ENCODE peak calls at places on chromosome 2, in seven cellular contexts. I is thoracic aorta, W is suprapubic skin, O is aorta, M is lung, Q is H7, J is cardiac muscle cell. L is an unnamed sample. For H3K27me3, the result is how much of the 10 kb centered on the place peaks cover.

GRCh38 chr2:126857502-126857901 is 41.2 kb upstream of the TEX51 start:
- DNase-seq in I (no peak), W (no peak), O (no peak), M (peak), Q (no peak), J (no peak), L (no peak)

GRCh38 chr2:177264209-177264538 is 353 bp downstream of the NFE2L2 start:
- DNase-seq in I (no peak), W (no peak), O (no peak), M (peak), Q (no peak), J (no peak), L (no peak)

GRCh38 chr2:47008381-47009280 is 93.0 kb upstream of the MCFD2 start:
- DNase-seq in I (peak), W (no peak), O (peak), M (no peak), Q (peak), J (peak), L (peak)

GRCh38 chr2:173523497-173523896 is 168.8 kb downstream of the CDCA7 start:
- DNase-seq in I (no peak), W (no peak), O (no peak), M (no peak), Q (no peak), J (no peak), L (no peak)

GRCh38 chr2:236167297-236168109 is 683 bp downstream of the GBX2 start:
- DNase-seq in I (no peak), W (no peak), O (no peak), M (no peak), Q (peak), J (peak), L (no peak)

GRCh38 chr2:239393941-239394340 is 6.9 kb downstream of the HDAC4 start:
- DNase-seq in I (no peak), W (no peak), O (no peak), M (no peak), Q (no peak), J (peak), L (no peak)

GRCh38 chr2:134075204-134075603 is 178.7 kb upstream of the MGAT5 start:
- DNase-seq in I (no peak), W (no peak), O (no peak), M (no peak), Q (no peak), J (no peak), L (no peak)

GRCh38 chr2:46852124-46852523 is 63.5 kb downstream of the MCFD2 start:
- DNase-seq in I (no peak), W (no peak), O (no peak), M (no peak), Q (no peak), J (no peak), L (no peak)

GRCh38 chr2:98777710-98778109 is 46.8 kb upstream of the MGAT4A start:
- DNase-seq in I (no peak), W (no peak), O (no peak), M (no peak), Q (no peak), J (no peak), L (no peak)

GRCh38 chr2:12106440-12107080 is 360.1 kb downstream of the LPIN1 start:
- DNase-seq in I (no peak), W (no peak), O (peak), M (peak), Q (no peak), J (peak), L (peak)

GRCh38 chr2:220318037-220318436 is 690.6 kb downstream of the SLC4A3 start:
- DNase-seq in I (no peak), W (no peak), O (no peak), M (no peak), Q (no peak), J (no peak), L (no peak)

GRCh38 chr2:241739651-241740050 is 5.2 kb downstream of the D2HGDH start:
- DNase-seq in I (no peak), W (no peak), O (no peak), M (no peak), Q (no peak), J (peak), L (peak)

GRCh38 chr2:68537872-68538271 is 70.5 kb downstream of the APLF start:
- DNase-seq in I (no peak), W (no peak), O (no peak), M (no peak), Q (no peak), J (no peak), L (no peak)

GRCh38 chr2:3784731-3785130 is 81.4 kb downstream of the DCDC2C start:
- DNase-seq in I (no peak), W (no peak), O (no peak), M (no peak), Q (no peak), J (peak), L (no peak)

GRCh38 chr2:186868344-186868743 is 19.4 kb upstream of the ZSWIM2 start:
- DNase-seq in I (no peak), W (no peak), O (no peak), M (no peak), Q (no peak), J (peak), L (no peak)

GRCh38 chr2:18290386-18290785 is 270.1 kb downstream of the RDH14 start:
- DNase-seq in I (no peak), W (no peak), O (no peak), M (no peak), Q (no peak), J (peak), L (no peak)

GRCh38 chr2:62705859-62706720 is 577 bp downstream of the EHBP1 start:
- DNase-seq in I (peak), W (peak), O (peak), M (peak), Q (peak), J (peak), L (peak)

GRCh38 chr2:16126141-16126968 is 186.0 kb downstream of the MYCN start:
- DNase-seq in I (no peak), W (no peak), O (no peak), M (peak), Q (no peak), J (no peak), L (no peak)

GRCh38 chr2:105409717-105410116 is 10.9 kb upstream of the FHL2 start:
- DNase-seq in I (peak), W (no peak), O (peak), M (peak), Q (no peak), J (peak), L (peak)

GRCh38 chr2:96117701-96118588 is 1.6 kb upstream of the ADRA2B start:
- DNase-seq in I (no peak), W (no peak), O (peak), M (no peak), Q (peak), J (no peak), L (peak)

GRCh38 chr2:204643326-204643725 is 98.1 kb downstream of the PARD3B start:
- DNase-seq in I (no peak), W (no peak), O (no peak), M (no peak), Q (no peak), J (no peak), L (no peak)

GRCh38 chr2:20170646-20171250 is 54.2 kb downstream of the SDC1 start:
- DNase-seq in I (no peak), W (peak), O (no peak), M (no peak), Q (peak), J (no peak), L (no peak)

GRCh38 chr2:80303006-80303741 is 1.4 kb downstream of the LRRTM1 start:
- DNase-seq in I (no peak), W (no peak), O (peak), M (no peak), Q (peak), J (no peak), L (peak)

GRCh38 chr2:15241208-15241607 is 319.9 kb downstream of the NBAS start:
- DNase-seq in I (no peak), W (no peak), O (no peak), M (no peak), Q (no peak), J (no peak), L (no peak)

GRCh38 chr2:177535000-177535399 is 142.4 kb downstream of the AGPS start:
- DNase-seq in I (no peak), W (no peak), O (no peak), M (no peak), Q (no peak), J (no peak), L (no peak)

GRCh38 chr2:78115291-78115690 is 593.1 kb upstream of the LRRTM4 start:
- DNase-seq in I (no peak), W (no peak), O (no peak), M (no peak), Q (no peak), J (no peak), L (no peak)

GRCh38 chr2:28247326-28247725 is 145.3 kb upstream of the FOSL2 start:
- DNase-seq in I (no peak), W (no peak), O (no peak), M (no peak), Q (no peak), J (no peak), L (no peak)

GRCh38 chr2:239257511-239257937 is 143.3 kb downstream of the HDAC4 start:
- DNase-seq in I (no peak), W (no peak), O (no peak), M (no peak), Q (no peak), J (peak), L (no peak)

GRCh38 chr2:88666576-88666975 is 24.9 kb upstream of the RPIA start:
- DNase-seq in I (no peak), W (no peak), O (no peak), M (no peak), Q (no peak), J (no peak), L (no peak)

GRCh38 chr2:42977236-42978174 is 185.1 kb upstream of the HAAO start:
- DNase-seq in I (no peak), W (peak), O (no peak), M (no peak), Q (peak), J (no peak), L (no peak)

GRCh38 chr2:201233192-201234166 is 26.9 kb upstream of the CASP8 start:
- DNase-seq in I (no peak), W (no peak), O (peak), M (peak), Q (peak), J (peak), L (peak)

GRCh38 chr2:44997948-44998347 is 11.3 kb downstream of the SIX2 start:
- DNase-seq in I (no peak), W (no peak), O (no peak), M (no peak), Q (peak), J (no peak), L (no peak)

GRCh38 chr2:222738759-222739292 is 67.4 kb downstream of the MOGAT1 start:
- DNase-seq in I (no peak), W (no peak), O (no peak), M (no peak), Q (no peak), J (no peak), L (no peak)

GRCh38 chr2:107595749-107596148 is 230.9 kb upstream of the RGPD4 start:
- DNase-seq in I (no peak), W (no peak), O (no peak), M (no peak), Q (no peak), J (peak), L (no peak)

GRCh38 chr2:215460682-215461081 is 24.8 kb upstream of the FN1 start:
- DNase-seq in I (no peak), W (no peak), O (no peak), M (no peak), Q (no peak), J (peak), L (no peak)

GRCh38 chr2:67839242-67839641 is 223.6 kb downstream of the C1D start:
- DNase-seq in I (no peak), W (no peak), O (no peak), M (no peak), Q (no peak), J (peak), L (no peak)

GRCh38 chr2:207470700-207471070 is 59.1 kb upstream of the CREB1 start:
- DNase-seq in I (no peak), W (no peak), O (no peak), M (no peak), Q (no peak), J (no peak), L (no peak)

GRCh38 chr2:45975752-45976517 is 321.3 kb upstream of the EPAS1 start:
- DNase-seq in I (no peak), W (no peak), O (no peak), M (no peak), Q (no peak), J (no peak), L (no peak)

DNA sequence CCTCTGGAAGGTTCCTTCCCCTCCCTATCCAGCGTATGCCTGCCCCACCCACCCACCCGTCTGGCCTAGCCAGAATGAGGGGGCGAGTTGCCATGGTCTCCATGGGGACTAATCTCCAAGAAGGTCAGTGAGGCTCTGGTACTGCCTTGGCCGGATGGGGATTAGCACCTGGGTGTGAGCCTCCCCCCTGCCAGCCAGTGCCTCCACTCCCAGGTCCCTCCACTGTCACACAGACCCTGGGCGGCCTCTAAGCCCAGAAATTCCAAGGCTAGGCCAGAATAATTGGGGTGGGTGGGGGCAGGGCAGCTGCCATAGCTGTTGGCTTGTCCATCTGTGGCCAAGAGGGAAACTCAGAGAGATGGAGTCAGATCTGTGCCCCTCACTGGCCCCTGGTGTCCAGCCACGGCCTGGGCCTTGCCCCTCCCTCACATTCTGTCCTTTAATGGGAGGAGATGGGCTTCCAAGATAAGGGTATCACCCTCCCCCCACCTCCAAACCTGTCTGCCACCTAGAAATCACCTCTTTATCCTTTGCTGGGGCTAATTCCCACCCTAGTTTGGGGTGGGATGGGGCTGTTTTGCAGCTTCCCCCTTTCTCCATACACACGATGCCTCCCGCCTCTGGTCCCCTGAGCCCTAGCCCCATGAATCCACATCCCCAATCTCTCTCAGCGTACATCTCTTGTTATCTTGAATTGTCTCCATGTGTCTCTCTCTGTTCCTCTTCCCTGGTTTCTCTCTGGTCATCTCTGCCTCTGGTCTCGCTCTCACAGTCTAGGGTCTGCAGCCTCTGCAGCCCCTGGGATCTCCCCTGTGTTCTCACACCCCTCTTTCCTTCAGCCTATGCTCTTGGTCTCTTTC is 6.0 kb upstream of the CRYBA2 start:
- DNase-seq in I (no peak), W (no peak), O (no peak), M (no peak), Q (peak), J (no peak), L (no peak)
- H3K27me3 ChIP-seq in I (under half), W (half or more), O (under half), M (under half), Q (half or more), J (half or more), L (under half)

GRCh38 chr2:70785137-70785911 is 5.1 kb downstream of the FIGLA start:
- DNase-seq in I (no peak), W (no peak), O (no peak), M (no peak), Q (peak), J (peak), L (peak)

GRCh38 chr2:70793450-70793849 is 3.0 kb upstream of the FIGLA start:
- DNase-seq in I (no peak), W (no peak), O (no peak), M (no peak), Q (no peak), J (no peak), L (no peak)

GRCh38 chr2:70789304-70790078 is 952 bp downstream of the FIGLA start:
- DNase-seq in I (no peak), W (no peak), O (peak), M (peak), Q (peak), J (peak), L (peak)

GRCh38 chr2:70795164-70795995 is 4.9 kb upstream of the FIGLA start:
- DNase-seq in I (no peak), W (no peak), O (no peak), M (no peak), Q (no peak), J (no peak), L (no peak)

GRCh38 chr2:70790079-70790963 is at the start of gene FIGLA:
- DNase-seq in I (no peak), W (no peak), O (no peak), M (no peak), Q (peak), J (no peak), L (peak)
- H3K27me3 ChIP-seq in I (under half), W (half or more), O (under half), M (under half), Q (half or more), J (half or more), L (under half)

GRCh38 chr2:1972428-1972827 is 228.1 kb upstream of the PXDN start:
- DNase-seq in I (no peak), W (no peak), O (no peak), M (no peak), Q (no peak), J (peak), L (no peak)
- H3K27me3 ChIP-seq in I (under half), W (under half), O (under half), M (under half), Q (under half), J (under half), L (under half)

GRCh38 chr2:1790996-1791395 is 46.7 kb upstream of the PXDN start:
- DNase-seq in I (no peak), W (no peak), O (no peak), M (no peak), Q (no peak), J (no peak), L (no peak)
- H3K27me3 ChIP-seq in I (under half), W (under half), O (under half), M (under half), Q (under half), J (under half), L (under half)

DNA sequence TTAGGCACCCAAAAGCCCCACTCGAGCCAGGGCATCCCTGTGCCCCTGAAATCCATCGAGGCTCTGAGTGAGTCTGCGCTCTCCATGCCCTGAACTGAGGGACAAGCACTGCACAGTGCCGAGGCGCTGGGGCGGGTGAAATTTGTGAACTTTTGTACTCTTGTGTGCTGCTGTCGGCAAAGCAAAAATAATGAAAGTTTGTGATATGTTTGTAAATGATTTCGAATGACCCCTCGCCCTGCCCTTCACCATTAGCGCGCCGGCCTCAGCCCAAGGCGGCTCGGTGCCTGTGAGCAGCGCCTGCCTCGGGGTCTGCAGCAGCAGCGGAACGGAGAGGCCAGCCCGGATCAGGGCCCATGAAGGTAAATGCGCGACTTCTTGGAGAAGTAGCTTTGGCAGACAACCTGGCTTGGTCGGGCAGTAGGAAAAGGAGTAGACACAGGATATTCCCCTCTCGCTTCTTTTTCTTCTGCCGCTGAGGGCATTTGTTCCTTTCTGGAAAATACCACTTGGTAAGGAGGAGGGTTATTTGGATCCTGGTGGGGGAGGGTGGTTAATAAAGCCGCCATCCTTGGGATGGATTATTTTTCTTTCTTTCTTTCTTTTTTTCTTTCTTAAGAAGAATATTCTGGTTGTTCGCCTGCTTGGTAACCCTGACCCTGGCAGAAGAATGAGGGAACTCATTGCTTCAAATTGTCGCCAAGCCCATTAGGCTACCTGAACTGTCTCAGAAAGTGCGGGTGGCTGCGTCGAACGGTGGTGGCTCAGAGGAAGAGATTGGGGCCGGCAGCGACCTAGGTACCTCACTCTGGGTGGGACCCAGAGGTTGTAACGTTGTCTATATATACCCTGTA is 1.6 kb upstream of the HOXD4 start:
- DNase-seq in I (no peak), W (peak), O (no peak), M (no peak), Q (peak), J (no peak), L (no peak)
- H3K27me3 ChIP-seq in I (under half), W (half or more), O (under half), M (under half), Q (half or more), J (half or more), L (under half)